ENCODE peak calls at places on chromosome 22, in six cellular contexts. One of them, this sample, is unnamed.

GRCh38 chr22:44834065-44834464 is 81.7 kb downstream of the ARHGAP8 start:
- DNase-seq in A549: no peak
- DNase-seq in GM12878: no peak
- DNase-seq in HepG2: no peak
- DNase-seq in endothelial cell of umbilical vein: no peak
- DNase-seq in K562: no peak
- DNase-seq in this sample: no peak

GRCh38 chr22:17647996-17648395 is 9.4 kb downstream of the BCL2L13 start:
- DNase-seq in K562: no peak
- DNase-seq in endothelial cell of umbilical vein: no peak
- DNase-seq in A549: no peak
- DNase-seq in HepG2: no peak
- DNase-seq in GM12878: no peak
- DNase-seq in this sample: peak

GRCh38 chr22:41000040-41000565 is 48.9 kb downstream of the RBX1 start:
- DNase-seq in A549: no peak
- DNase-seq in endothelial cell of umbilical vein: no peak
- DNase-seq in GM12878: no peak
- DNase-seq in HepG2: no peak
- DNase-seq in K562: no peak
- DNase-seq in this sample: no peak

GRCh38 chr22:47098554-47098953 is 336.1 kb downstream of the TBC1D22A start:
- DNase-seq in endothelial cell of umbilical vein: no peak
- DNase-seq in K562: no peak
- DNase-seq in A549: no peak
- DNase-seq in GM12878: no peak
- DNase-seq in HepG2: no peak
- DNase-seq in this sample: no peak

GRCh38 chr22:42179616-42180015 is 49.0 kb upstream of the CYP2D6 start:
- DNase-seq in HepG2: no peak
- DNase-seq in endothelial cell of umbilical vein: no peak
- DNase-seq in K562: no peak
- DNase-seq in GM12878: no peak
- DNase-seq in A549: no peak
- DNase-seq in this sample: no peak

GRCh38 chr22:17853066-17853465 is 78.8 kb upstream of the BID start:
- DNase-seq in A549: no peak
- DNase-seq in GM12878: no peak
- DNase-seq in HepG2: no peak
- DNase-seq in K562: no peak
- DNase-seq in endothelial cell of umbilical vein: no peak
- DNase-seq in this sample: no peak

GRCh38 chr22:23533328-23533762 is 46.7 kb downstream of the IGLL1 start:
- DNase-seq in HepG2: peak
- DNase-seq in endothelial cell of umbilical vein: peak
- DNase-seq in A549: peak
- DNase-seq in K562: peak
- DNase-seq in GM12878: no peak
- DNase-seq in this sample: no peak

GRCh38 chr22:17580461-17581031 is 17.2 kb downstream of the SLC25A18 start:
- DNase-seq in HepG2: peak
- DNase-seq in A549: no peak
- DNase-seq in endothelial cell of umbilical vein: peak
- DNase-seq in K562: no peak
- DNase-seq in GM12878: no peak
- DNase-seq in this sample: no peak

GRCh38 chr22:17086301-17086700 is 1.5 kb downstream of the IL17RA start:
- DNase-seq in HepG2: no peak
- DNase-seq in GM12878: no peak
- DNase-seq in endothelial cell of umbilical vein: no peak
- DNase-seq in K562: no peak
- DNase-seq in A549: no peak
- DNase-seq in this sample: peak

GRCh38 chr22:46626356-46626755 is 6.2 kb downstream of the GRAMD4 start:
- DNase-seq in K562: peak
- DNase-seq in endothelial cell of umbilical vein: no peak
- DNase-seq in HepG2: no peak
- DNase-seq in GM12878: no peak
- DNase-seq in A549: no peak
- DNase-seq in this sample: no peak

GRCh38 chr22:23283591-23284503 is 103.5 kb downstream of the BCR start:
- DNase-seq in HepG2: peak
- DNase-seq in endothelial cell of umbilical vein: no peak
- DNase-seq in K562: peak
- DNase-seq in GM12878: no peak
- DNase-seq in A549: no peak
- DNase-seq in this sample: no peak

GRCh38 chr22:26658161-26658560 is 773 bp downstream of the MIAT start:
- DNase-seq in A549: no peak
- DNase-seq in endothelial cell of umbilical vein: no peak
- DNase-seq in K562: no peak
- DNase-seq in HepG2: no peak
- DNase-seq in GM12878: no peak
- DNase-seq in this sample: no peak
- H3K4me3 ChIP-seq in A549: peak
- H3K4me3 ChIP-seq in endothelial cell of umbilical vein: no peak
- H3K4me3 ChIP-seq in K562: peak
- H3K4me3 ChIP-seq in HepG2: no peak
- H3K4me3 ChIP-seq in GM12878: peak
- H3K4me3 ChIP-seq in this sample: peak

GRCh38 chr22:35546886-35547285 is 6.3 kb downstream of the RASD2 start:
- DNase-seq in GM12878: no peak
- DNase-seq in endothelial cell of umbilical vein: no peak
- DNase-seq in HepG2: no peak
- DNase-seq in K562: no peak
- DNase-seq in A549: no peak
- DNase-seq in this sample: no peak
- TF ChIP-seq MAX in GM12878: no peak
- TF ChIP-seq MAX in endothelial cell of umbilical vein: no peak
- TF ChIP-seq MAX in HepG2: no peak
- TF ChIP-seq MAX in K562: no peak
- TF ChIP-seq MAX in A549: no peak
- TF ChIP-seq MAX in this sample: no peak

DNA sequence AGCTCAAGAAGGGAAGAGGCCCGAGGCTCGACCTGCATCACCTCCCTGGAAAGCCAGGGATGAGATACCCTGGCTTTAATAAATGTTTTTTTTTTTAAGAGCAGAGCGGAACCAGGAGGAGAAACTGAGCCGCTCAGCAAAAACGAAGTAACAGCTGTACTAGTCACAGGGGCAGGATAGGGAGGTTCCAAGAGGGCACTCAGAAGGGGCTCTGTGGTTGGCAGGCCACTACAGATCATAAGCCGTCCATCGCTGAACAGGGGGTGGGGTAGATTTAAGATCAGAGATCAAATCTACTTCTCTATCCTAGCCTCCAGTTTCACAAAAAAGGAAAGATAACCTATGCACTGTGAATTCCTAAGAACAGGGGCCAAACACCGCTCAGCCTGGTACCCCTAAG is 630 bp downstream of the EIF3D start:
- DNase-seq in endothelial cell of umbilical vein: no peak
- DNase-seq in HepG2: no peak
- DNase-seq in GM12878: no peak
- DNase-seq in A549: no peak
- DNase-seq in K562: peak
- DNase-seq in this sample: peak
- TF ChIP-seq MYC in endothelial cell of umbilical vein: no peak
- TF ChIP-seq MYC in HepG2: no peak
- TF ChIP-seq MYC in GM12878: no peak
- TF ChIP-seq MYC in A549: no peak
- TF ChIP-seq MYC in K562: no peak
- TF ChIP-seq MYC in this sample: no peak

GRCh38 chr22:43592470-43592869 is 180.7 kb downstream of the MPPED1 start:
- DNase-seq in endothelial cell of umbilical vein: no peak
- DNase-seq in HepG2: no peak
- DNase-seq in GM12878: no peak
- DNase-seq in A549: peak
- DNase-seq in K562: no peak
- DNase-seq in this sample: no peak
- H3K4me3 ChIP-seq in endothelial cell of umbilical vein: no peak
- H3K4me3 ChIP-seq in HepG2: no peak
- H3K4me3 ChIP-seq in GM12878: no peak
- H3K4me3 ChIP-seq in A549: no peak
- H3K4me3 ChIP-seq in K562: no peak
- H3K4me3 ChIP-seq in this sample: no peak

GRCh38 chr22:37167981-37168647 is 18.4 kb upstream of the IL2RB start:
- DNase-seq in GM12878: no peak
- DNase-seq in K562: no peak
- DNase-seq in A549: no peak
- DNase-seq in HepG2: no peak
- DNase-seq in endothelial cell of umbilical vein: no peak
- DNase-seq in this sample: no peak

GRCh38 chr22:37169412-37169811 is 18.6 kb downstream of the C1QTNF6 start:
- DNase-seq in HepG2: no peak
- DNase-seq in endothelial cell of umbilical vein: no peak
- DNase-seq in GM12878: no peak
- DNase-seq in A549: no peak
- DNase-seq in K562: no peak
- DNase-seq in this sample: no peak

GRCh38 chr22:37166675-37167066 is 17.0 kb upstream of the IL2RB start:
- DNase-seq in K562: peak
- DNase-seq in A549: peak
- DNase-seq in HepG2: peak
- DNase-seq in GM12878: no peak
- DNase-seq in endothelial cell of umbilical vein: peak
- DNase-seq in this sample: peak

GRCh38 chr22:37165940-37166674 is 16.4 kb upstream of the IL2RB start:
- DNase-seq in endothelial cell of umbilical vein: no peak
- DNase-seq in HepG2: no peak
- DNase-seq in GM12878: no peak
- DNase-seq in A549: no peak
- DNase-seq in K562: no peak
- DNase-seq in this sample: no peak

GRCh38 chr22:37167176-37167980 is 17.7 kb upstream of the IL2RB start:
- DNase-seq in A549: no peak
- DNase-seq in K562: no peak
- DNase-seq in HepG2: no peak
- DNase-seq in GM12878: no peak
- DNase-seq in endothelial cell of umbilical vein: no peak
- DNase-seq in this sample: no peak
- TF ChIP-seq MAX in A549: no peak
- TF ChIP-seq MAX in K562: no peak
- TF ChIP-seq MAX in HepG2: no peak
- TF ChIP-seq MAX in GM12878: no peak
- TF ChIP-seq MAX in endothelial cell of umbilical vein: no peak
- TF ChIP-seq MAX in this sample: no peak

DNA sequence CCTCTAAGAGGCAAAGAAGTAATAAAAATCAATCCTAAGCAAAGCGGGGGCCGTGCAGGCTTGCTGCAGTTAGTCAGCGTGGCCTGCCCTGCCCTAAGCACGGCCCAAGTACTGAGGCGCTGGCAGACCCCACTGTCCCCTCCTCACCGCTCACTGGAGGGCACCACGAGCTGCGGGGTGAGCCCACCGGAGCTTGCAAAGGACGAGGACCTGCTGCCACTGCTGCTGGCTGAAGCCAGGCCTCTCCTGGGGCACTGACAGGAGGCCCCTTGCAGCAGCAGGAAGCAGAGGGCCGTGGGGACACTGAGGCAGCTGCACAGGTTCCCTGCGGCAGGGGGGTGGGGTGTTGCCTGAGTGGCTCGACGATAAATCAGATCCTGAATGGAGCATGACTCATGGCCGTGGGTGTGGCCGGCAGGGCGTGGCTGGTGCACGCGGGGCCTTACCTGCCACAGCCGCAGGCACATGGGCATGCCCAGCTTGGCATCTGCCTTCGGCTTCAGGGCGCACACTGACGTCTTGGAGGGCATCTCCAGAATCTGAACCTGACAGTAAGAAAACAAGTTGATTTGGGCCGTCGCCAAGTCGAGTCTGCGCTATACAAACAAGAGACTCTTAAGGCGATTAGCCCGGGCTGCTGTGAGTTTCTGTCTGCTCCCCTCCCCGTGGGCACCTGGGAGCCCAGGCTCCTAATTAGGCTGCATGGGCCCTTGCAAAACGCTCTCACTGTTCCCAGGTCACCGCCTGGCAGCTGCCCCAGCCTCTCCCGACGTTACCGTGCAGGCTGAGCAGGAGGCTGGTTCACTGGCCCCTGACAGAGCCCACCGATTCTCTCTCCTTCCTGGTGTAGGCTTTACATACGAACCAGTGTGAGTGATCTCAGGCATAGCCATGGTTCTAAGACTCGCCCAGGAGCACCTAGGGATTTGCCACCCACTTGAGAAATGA is 45.9 kb downstream of the TBX1 start:
- DNase-seq in K562: peak
- DNase-seq in A549: peak
- DNase-seq in GM12878: no peak
- DNase-seq in HepG2: no peak
- DNase-seq in endothelial cell of umbilical vein: peak
- DNase-seq in this sample: no peak
- TF ChIP-seq MYC in K562: peak
- TF ChIP-seq MYC in A549: no peak
- TF ChIP-seq MYC in GM12878: no peak
- TF ChIP-seq MYC in HepG2: no peak
- TF ChIP-seq MYC in endothelial cell of umbilical vein: peak
- TF ChIP-seq MYC in this sample: no peak

DNA sequence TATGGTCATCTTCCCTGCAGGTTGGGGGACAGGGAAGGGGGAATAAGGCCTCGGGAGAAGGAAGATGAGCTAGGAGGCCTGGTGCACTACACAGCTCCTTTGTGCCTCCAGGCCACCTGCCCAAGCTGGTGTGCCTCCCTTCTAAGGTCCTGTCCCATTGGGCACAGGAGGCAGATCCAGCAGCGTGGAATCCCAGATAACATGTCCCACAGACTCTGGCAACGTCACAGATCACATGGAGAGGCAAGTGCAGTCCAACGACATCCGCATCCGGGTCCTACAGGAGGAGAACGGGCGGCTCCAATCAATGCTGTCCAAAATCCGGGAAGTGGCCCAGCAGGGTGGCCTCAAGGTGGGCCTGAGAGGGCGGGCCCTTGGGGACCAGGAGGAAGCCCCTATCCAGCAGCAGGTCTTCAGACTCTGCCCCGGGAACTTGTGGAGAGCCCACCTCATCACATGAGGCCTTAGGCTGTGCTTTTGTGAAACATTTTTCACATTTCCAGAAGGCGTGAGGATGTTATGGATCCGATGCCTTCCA is 11.8 kb downstream of the RNF215 start:
- DNase-seq in GM12878: no peak
- DNase-seq in HepG2: no peak
- DNase-seq in K562: no peak
- DNase-seq in A549: no peak
- DNase-seq in endothelial cell of umbilical vein: no peak
- DNase-seq in this sample: no peak
- H3K4me3 ChIP-seq in GM12878: no peak
- H3K4me3 ChIP-seq in HepG2: no peak
- H3K4me3 ChIP-seq in K562: no peak
- H3K4me3 ChIP-seq in A549: no peak
- H3K4me3 ChIP-seq in endothelial cell of umbilical vein: no peak
- H3K4me3 ChIP-seq in this sample: no peak